ENCODE peak calls at places on chromosomes 4 and X, in six cellular contexts. H is HepG2, K is HEK293T, I is HCT116, Z is GM12878, W is K562. Q is an unnamed sample.

GRCh38 chrX:102930990-102931756 is 5.9 kb upstream of the RAB40AL start:
- DNase-seq in H (no peak), K (no peak), I (no peak), Z (no peak), W (no peak), Q (no peak)

GRCh38 chr4:88017516-88018302 is 10.3 kb downstream of the PKD2 start:
- DNase-seq in H (no peak), K (no peak), I (no peak), Z (no peak), W (no peak), Q (no peak)

GRCh38 chr4:136687596-136687995 is 844.7 kb downstream of the PCDH18 start:
- DNase-seq in H (no peak), K (no peak), I (no peak), Z (no peak), W (no peak), Q (no peak)

GRCh38 chr4:31022702-31023101 is 302.5 kb downstream of the PCDH7 start:
- DNase-seq in H (no peak), K (no peak), I (no peak), Z (no peak), W (no peak), Q (no peak)

GRCh38 chrX:75522565-75523411 is at the start of gene ZDHHC15:
- DNase-seq in H (no peak), K (peak), I (no peak), Z (peak), W (no peak), Q (peak)

GRCh38 chr4:117692538-117692937 is 341.7 kb upstream of the NDST3 start:
- DNase-seq in H (no peak), K (no peak), I (no peak), Z (no peak), W (no peak), Q (no peak)

GRCh38 chr4:25896782-25897539 is 17.1 kb upstream of the SMIM20 start:
- DNase-seq in H (no peak), K (no peak), I (no peak), Z (no peak), W (no peak), Q (no peak)

GRCh38 chrX:105136786-105137185 is 83.7 kb downstream of the TEX13A start:
- DNase-seq in H (no peak), K (no peak), I (no peak), Z (no peak), W (no peak), Q (no peak)

GRCh38 chr4:40199999-40200880 is 3.4 kb downstream of the RHOH start:
- DNase-seq in H (no peak), K (no peak), I (no peak), Z (peak), W (no peak), Q (no peak)

GRCh38 chr4:119832731-119833233 is 204.2 kb upstream of the PDE5A start:
- DNase-seq in H (no peak), K (no peak), I (no peak), Z (no peak), W (no peak), Q (no peak)

GRCh38 chr4:113790478-113790877 is 28.9 kb upstream of the CAMK2D start:
- DNase-seq in H (no peak), K (no peak), I (no peak), Z (no peak), W (no peak), Q (no peak)

GRCh38 chrX:45274576-45274975 is 73.9 kb upstream of the DIPK2B start:
- DNase-seq in H (no peak), K (no peak), I (no peak), Z (no peak), W (no peak), Q (no peak)

GRCh38 chr4:1763550-1764080 is 29.5 kb upstream of the FGFR3 start:
- DNase-seq in H (peak), K (peak), I (no peak), Z (no peak), W (peak), Q (no peak)

GRCh38 chr4:52366625-52367024 is 292.5 kb downstream of the USP46 start:
- DNase-seq in H (no peak), K (no peak), I (no peak), Z (no peak), W (no peak), Q (no peak)

GRCh38 chr4:39699676-39700409 is 1.9 kb downstream of the UBE2K start:
- DNase-seq in H (peak), K (no peak), I (no peak), Z (no peak), W (no peak), Q (no peak)

GRCh38 chr4:21716526-21716925 is 232.0 kb downstream of the KCNIP4 start:
- DNase-seq in H (no peak), K (no peak), I (no peak), Z (no peak), W (no peak), Q (no peak)

GRCh38 chrX:20432048-20432447 is 165.3 kb upstream of the RPS6KA3 start:
- DNase-seq in H (no peak), K (no peak), I (no peak), Z (no peak), W (no peak), Q (no peak)

GRCh38 chr4:182929296-182929695 is 12.1 kb upstream of the DCTD start:
- DNase-seq in H (peak), K (no peak), I (no peak), Z (no peak), W (no peak), Q (no peak)

GRCh38 chr4:108978066-108978465 is 215.2 kb upstream of the ETNPPL start:
- DNase-seq in H (no peak), K (no peak), I (no peak), Z (no peak), W (no peak), Q (no peak)

GRCh38 chrX:119833905-119834304 is 18.9 kb downstream of the UPF3B start:
- DNase-seq in H (no peak), K (no peak), I (no peak), Z (no peak), W (no peak), Q (no peak)

GRCh38 chr4:57084360-57084759 is 25.8 kb downstream of the IGFBP7 start:
- DNase-seq in H (no peak), K (no peak), I (no peak), Z (no peak), W (no peak), Q (no peak)

GRCh38 chrX:118271770-118272169 is 74.1 kb upstream of the WDR44 start:
- DNase-seq in H (no peak), K (no peak), I (no peak), Z (no peak), W (no peak), Q (no peak)

GRCh38 chr4:15398001-15398400 is 29.8 kb upstream of the C1QTNF7 start:
- DNase-seq in H (no peak), K (no peak), I (no peak), Z (no peak), W (no peak), Q (no peak)

GRCh38 chr4:138218976-138219375 is 23.2 kb downstream of the SLC7A11 start:
- DNase-seq in H (no peak), K (no peak), I (no peak), Z (no peak), W (no peak), Q (no peak)

GRCh38 chr4:148044889-148045352 is 313.0 kb downstream of the ARHGAP10 start:
- DNase-seq in H (peak), K (no peak), I (no peak), Z (peak), W (no peak), Q (no peak)

GRCh38 chr4:176547005-176547404 is 227.2 kb downstream of the SPCS3 start:
- DNase-seq in H (no peak), K (no peak), I (no peak), Z (no peak), W (no peak), Q (no peak)

GRCh38 chr4:173025131-173025530 is 143.5 kb upstream of the GALNT7 start:
- DNase-seq in H (peak), K (peak), I (peak), Z (peak), W (peak), Q (peak)

GRCh38 chrX:15401373-15401772 is 17.2 kb upstream of the VEGFD start:
- DNase-seq in H (no peak), K (no peak), I (no peak), Z (no peak), W (no peak), Q (no peak)

GRCh38 chrX:78333521-78333920 is 6.1 kb upstream of the CYSLTR1 start:
- DNase-seq in H (no peak), K (no peak), I (no peak), Z (no peak), W (no peak), Q (no peak)

GRCh38 chrX:71846429-71846828 is 64.2 kb upstream of the NHSL2 start:
- DNase-seq in H (peak), K (no peak), I (no peak), Z (no peak), W (no peak), Q (no peak)

GRCh38 chr4:24850669-24851068 is 55.3 kb downstream of the SOD3 start:
- DNase-seq in H (no peak), K (no peak), I (no peak), Z (no peak), W (no peak), Q (no peak)

GRCh38 chrX:66074920-66075879 is 35.3 kb upstream of the VSIG4 start:
- DNase-seq in H (no peak), K (no peak), I (no peak), Z (peak), W (no peak), Q (no peak)

GRCh38 chr4:3010577-3010976 is 47.2 kb downstream of the GRK4 start:
- DNase-seq in H (no peak), K (no peak), I (no peak), Z (no peak), W (no peak), Q (no peak)

GRCh38 chr4:4203688-4204400 is 22.9 kb downstream of the OTOP1 start:
- DNase-seq in H (no peak), K (no peak), I (no peak), Z (no peak), W (no peak), Q (no peak)
- TF ChIP-seq SP1 in H (no peak), K (no peak), I (no peak), Z (no peak), W (no peak), Q (no peak)

DNA sequence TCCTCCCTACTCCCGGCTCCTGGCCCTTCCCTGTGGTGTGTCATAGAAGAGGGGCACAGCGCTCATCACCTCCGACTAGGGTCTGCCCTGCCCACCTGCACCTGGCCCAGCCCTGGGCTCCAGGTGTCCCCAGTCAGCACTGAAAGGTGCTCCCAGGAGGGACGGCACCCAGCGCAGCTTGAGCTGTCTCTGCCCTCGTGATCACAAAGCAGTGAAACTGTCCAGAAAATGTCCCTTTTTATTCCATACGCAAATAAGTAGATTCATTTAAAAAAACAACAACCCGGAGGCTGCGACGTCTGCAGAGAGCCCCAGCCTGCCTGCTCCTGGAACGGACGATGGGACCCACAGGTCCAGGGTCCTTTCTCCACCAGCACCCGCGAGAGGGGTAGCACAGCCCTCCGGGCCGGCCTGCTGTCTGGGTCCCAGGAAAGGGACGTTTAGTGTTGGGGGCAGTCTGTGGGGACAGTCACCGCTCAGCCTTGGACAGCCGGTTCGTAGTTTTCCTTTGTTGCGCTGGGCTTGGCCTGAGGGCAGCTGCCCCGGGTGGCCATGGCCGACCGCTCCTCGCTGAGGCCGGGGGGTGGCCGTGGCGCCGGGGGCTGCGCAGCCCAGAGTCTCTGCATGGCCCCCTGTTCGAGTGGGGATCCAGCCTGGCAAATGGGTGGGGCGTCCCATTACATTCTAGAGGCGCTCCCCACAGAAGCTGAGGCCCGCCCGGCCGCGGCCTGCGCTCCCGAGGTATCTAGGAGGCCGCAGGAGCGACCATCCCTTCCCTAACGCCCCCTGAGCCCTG is 4.6 kb downstream of the HMX1 start:
- DNase-seq in H (no peak), K (no peak), I (no peak), Z (no peak), W (no peak), Q (no peak)
- TF ChIP-seq SP1 in H (no peak), K (no peak), I (no peak), Z (no peak), W (no peak), Q (no peak)

GRCh38 chr4:53478671-53479456 is 101.4 kb downstream of the FIP1L1 start:
- DNase-seq in H (no peak), K (no peak), I (no peak), Z (no peak), W (no peak), Q (no peak)
- TF ChIP-seq SP1 in H (no peak), K (no peak), I (no peak), Z (no peak), W (no peak), Q (no peak)

DNA sequence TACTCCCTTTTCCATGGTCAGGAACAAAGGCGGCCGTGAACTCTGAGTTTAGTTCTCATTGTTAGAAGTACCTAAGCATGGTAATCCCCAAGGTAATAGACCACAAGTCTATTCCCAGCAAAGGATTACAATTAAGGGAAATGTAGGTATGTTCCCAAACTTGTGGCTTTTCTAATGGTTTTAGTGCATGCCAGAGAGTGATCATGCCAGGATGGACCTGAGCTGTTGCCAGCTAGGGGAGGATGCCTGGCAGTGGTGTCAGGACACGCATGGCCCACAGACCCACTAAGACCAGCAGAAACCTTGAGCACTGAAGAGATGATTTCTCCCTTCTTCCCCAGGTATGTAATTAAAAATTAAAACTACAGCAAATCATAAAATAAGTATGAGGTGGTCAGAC is 60.8 kb downstream of the COQ2 start:
- DNase-seq in H (no peak), K (no peak), I (no peak), Z (no peak), W (no peak), Q (no peak)
- TF ChIP-seq SP1 in H (no peak), K (no peak), I (no peak), Z (no peak), W (no peak), Q (no peak)

DNA sequence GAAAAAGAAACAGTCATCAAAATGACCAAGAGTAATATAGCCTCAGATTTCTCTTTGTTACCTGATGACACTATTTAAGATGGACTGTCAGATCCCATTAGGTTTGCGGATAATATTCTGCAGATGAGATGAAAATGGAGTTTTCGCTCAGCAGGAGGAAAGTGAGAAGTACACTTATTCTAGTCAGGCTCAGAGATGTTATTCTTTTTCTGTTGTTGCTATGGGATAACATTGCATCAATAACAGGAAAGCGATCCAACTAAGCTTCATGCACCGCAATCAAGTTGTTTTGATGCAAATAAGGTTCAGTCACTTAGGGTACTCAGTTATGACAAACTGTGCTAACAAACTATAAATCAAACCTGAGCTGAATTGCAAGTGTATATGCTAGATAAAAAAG is 415.0 kb downstream of the CCSER1 start:
- DNase-seq in H (no peak), K (no peak), I (no peak), Z (no peak), W (no peak), Q (no peak)
- TF ChIP-seq SP1 in H (no peak), K (no peak), I (no peak), Z (no peak), W (no peak), Q (no peak)

GRCh38 chr4:4672397-4672796 is 130.5 kb upstream of the STX18 start:
- DNase-seq in H (no peak), K (no peak), I (no peak), Z (no peak), W (no peak), Q (no peak)
- TF ChIP-seq SP1 in H (no peak), K (no peak), I (no peak), Z (no peak), W (no peak), Q (no peak)

GRCh38 chr4:82402196-82402775 is 28.0 kb downstream of the HNRNPDL start:
- DNase-seq in H (no peak), K (no peak), I (no peak), Z (no peak), W (no peak), Q (no peak)
- TF ChIP-seq SP1 in H (no peak), K (no peak), I (no peak), Z (no peak), W (no peak), Q (no peak)